ENCODE peak calls at places on chromosomes 1 and 21, in eight cellular contexts. One of them, this sample, is unnamed.

GRCh38 chr1:238916828-238917227 is 469.5 kb upstream of the CHRM3 start:
- DNase-seq in globus pallidus: no peak
- DNase-seq in psoas muscle: no peak
- DNase-seq in GM23338: no peak
- DNase-seq in neural progenitor cell: no peak
- DNase-seq in stimulated activated CD4-positive, alpha-beta T cell treated with anti-CD3 and anti-CD28 coated beads, TNF-alpha, amount 100 ng/mL, for 1 hour: no peak
- DNase-seq in activated CD4-positive, alpha-beta T cell treated with anti-CD3 and anti-CD28 coated beads for 1 hour: no peak
- DNase-seq in foreskin fibroblast: no peak
- DNase-seq in this sample: no peak

GRCh38 chr1:21175670-21176581 is 771 bp downstream of the EIF4G3 start:
- DNase-seq in globus pallidus: peak
- DNase-seq in psoas muscle: peak
- DNase-seq in GM23338: peak
- DNase-seq in neural progenitor cell: peak
- DNase-seq in stimulated activated CD4-positive, alpha-beta T cell treated with anti-CD3 and anti-CD28 coated beads, TNF-alpha, amount 100 ng/mL, for 1 hour: peak
- DNase-seq in activated CD4-positive, alpha-beta T cell treated with anti-CD3 and anti-CD28 coated beads for 1 hour: peak
- DNase-seq in foreskin fibroblast: peak
- DNase-seq in this sample: peak

GRCh38 chr1:10283318-10283984 is 73.1 kb downstream of the KIF1B start:
- DNase-seq in globus pallidus: no peak
- DNase-seq in psoas muscle: no peak
- DNase-seq in GM23338: no peak
- DNase-seq in neural progenitor cell: no peak
- DNase-seq in stimulated activated CD4-positive, alpha-beta T cell treated with anti-CD3 and anti-CD28 coated beads, TNF-alpha, amount 100 ng/mL, for 1 hour: no peak
- DNase-seq in activated CD4-positive, alpha-beta T cell treated with anti-CD3 and anti-CD28 coated beads for 1 hour: no peak
- DNase-seq in foreskin fibroblast: no peak
- DNase-seq in this sample: no peak

GRCh38 chr21:33394260-33394659 is 9.0 kb upstream of the IFNGR2 start:
- DNase-seq in globus pallidus: peak
- DNase-seq in psoas muscle: peak
- DNase-seq in GM23338: no peak
- DNase-seq in neural progenitor cell: no peak
- DNase-seq in stimulated activated CD4-positive, alpha-beta T cell treated with anti-CD3 and anti-CD28 coated beads, TNF-alpha, amount 100 ng/mL, for 1 hour: no peak
- DNase-seq in activated CD4-positive, alpha-beta T cell treated with anti-CD3 and anti-CD28 coated beads for 1 hour: no peak
- DNase-seq in foreskin fibroblast: no peak
- DNase-seq in this sample: no peak

GRCh38 chr1:160375788-160376524 is 9.1 kb downstream of the NHLH1 start:
- DNase-seq in globus pallidus: no peak
- DNase-seq in psoas muscle: no peak
- DNase-seq in GM23338: peak
- DNase-seq in neural progenitor cell: peak
- DNase-seq in stimulated activated CD4-positive, alpha-beta T cell treated with anti-CD3 and anti-CD28 coated beads, TNF-alpha, amount 100 ng/mL, for 1 hour: no peak
- DNase-seq in activated CD4-positive, alpha-beta T cell treated with anti-CD3 and anti-CD28 coated beads for 1 hour: no peak
- DNase-seq in foreskin fibroblast: peak
- DNase-seq in this sample: no peak

GRCh38 chr1:217944550-217944949 is 313.4 kb downstream of the SPATA17 start:
- DNase-seq in globus pallidus: no peak
- DNase-seq in psoas muscle: no peak
- DNase-seq in GM23338: no peak
- DNase-seq in neural progenitor cell: no peak
- DNase-seq in stimulated activated CD4-positive, alpha-beta T cell treated with anti-CD3 and anti-CD28 coated beads, TNF-alpha, amount 100 ng/mL, for 1 hour: no peak
- DNase-seq in activated CD4-positive, alpha-beta T cell treated with anti-CD3 and anti-CD28 coated beads for 1 hour: no peak
- DNase-seq in foreskin fibroblast: no peak
- DNase-seq in this sample: no peak

GRCh38 chr1:5660141-5660935 is 331.9 kb downstream of the NPHP4 start:
- DNase-seq in globus pallidus: no peak
- DNase-seq in psoas muscle: no peak
- DNase-seq in GM23338: no peak
- DNase-seq in neural progenitor cell: no peak
- DNase-seq in stimulated activated CD4-positive, alpha-beta T cell treated with anti-CD3 and anti-CD28 coated beads, TNF-alpha, amount 100 ng/mL, for 1 hour: no peak
- DNase-seq in activated CD4-positive, alpha-beta T cell treated with anti-CD3 and anti-CD28 coated beads for 1 hour: no peak
- DNase-seq in foreskin fibroblast: no peak
- DNase-seq in this sample: no peak

GRCh38 chr21:46000182-46000730 is 18.7 kb downstream of the COL6A1 start:
- DNase-seq in globus pallidus: no peak
- DNase-seq in psoas muscle: no peak
- DNase-seq in GM23338: no peak
- DNase-seq in neural progenitor cell: no peak
- DNase-seq in stimulated activated CD4-positive, alpha-beta T cell treated with anti-CD3 and anti-CD28 coated beads, TNF-alpha, amount 100 ng/mL, for 1 hour: no peak
- DNase-seq in activated CD4-positive, alpha-beta T cell treated with anti-CD3 and anti-CD28 coated beads for 1 hour: peak
- DNase-seq in foreskin fibroblast: peak
- DNase-seq in this sample: peak

GRCh38 chr1:87916965-87917364 is 588.3 kb downstream of the LMO4 start:
- DNase-seq in globus pallidus: no peak
- DNase-seq in psoas muscle: no peak
- DNase-seq in GM23338: no peak
- DNase-seq in neural progenitor cell: no peak
- DNase-seq in stimulated activated CD4-positive, alpha-beta T cell treated with anti-CD3 and anti-CD28 coated beads, TNF-alpha, amount 100 ng/mL, for 1 hour: no peak
- DNase-seq in activated CD4-positive, alpha-beta T cell treated with anti-CD3 and anti-CD28 coated beads for 1 hour: no peak
- DNase-seq in foreskin fibroblast: peak
- DNase-seq in this sample: no peak

GRCh38 chr1:160400646-160401486 is 502 bp downstream of the VANGL2 start:
- DNase-seq in globus pallidus: peak
- DNase-seq in psoas muscle: no peak
- DNase-seq in GM23338: peak
- DNase-seq in neural progenitor cell: peak
- DNase-seq in stimulated activated CD4-positive, alpha-beta T cell treated with anti-CD3 and anti-CD28 coated beads, TNF-alpha, amount 100 ng/mL, for 1 hour: no peak
- DNase-seq in activated CD4-positive, alpha-beta T cell treated with anti-CD3 and anti-CD28 coated beads for 1 hour: no peak
- DNase-seq in foreskin fibroblast: no peak
- DNase-seq in this sample: no peak

This sample was measured in aorta.